ENCODE peak calls at places on chromosome 5, in eight cellular contexts. W is astrocyte of the cerebellum, B is neural progenitor cell, R is epithelial cell of esophagus, G is GM12865, K is skeletal muscle cell, V is HFF-Myc, H is ovary. F is an unnamed sample.

GRCh38 chr5:34598177-34598794 is 57.8 kb upstream of the RAI14 start:
- DNase-seq in H (no peak), G (no peak), V (peak), R (peak), K (peak), W (peak), B (no peak), F (peak)

GRCh38 chr5:149188383-149188782 is 47.1 kb downstream of the ABLIM3 start:
- DNase-seq in R (peak), K (no peak), G (no peak), B (no peak), W (no peak), H (no peak), V (no peak), F (no peak)

GRCh38 chr5:37721447-37721871 is 118.4 kb downstream of the GDNF start:
- DNase-seq in R (no peak), H (no peak), V (no peak), G (peak), W (no peak), B (no peak), K (peak), F (no peak)

GRCh38 chr5:82387041-82387818 is 109.1 kb upstream of the RPS23 start:
- DNase-seq in V (no peak), R (peak), G (no peak), K (no peak), B (no peak), W (no peak), H (no peak), F (peak)

GRCh38 chr5:76622973-76623596 is at the start of gene F2RL2:
- DNase-seq in H (no peak), R (peak), B (peak), G (no peak), K (peak), V (peak), W (no peak), F (no peak)

GRCh38 chr5:73764586-73764985 is 138.6 kb downstream of the ARHGEF28 start:
- DNase-seq in R (peak), K (peak), G (no peak), V (no peak), B (no peak), W (no peak), H (no peak), F (peak)

GRCh38 chr5:68478306-68479091 is 262.9 kb downstream of the PIK3R1 start:
- DNase-seq in G (no peak), R (no peak), H (no peak), W (no peak), B (no peak), K (no peak), V (no peak), F (peak)

GRCh38 chr5:14668247-14668646 is 3.7 kb downstream of the OTULIN start:
- DNase-seq in K (no peak), H (no peak), B (no peak), V (no peak), W (no peak), R (no peak), G (peak), F (no peak)

GRCh38 chr5:139273322-139273571 is 20.3 kb upstream of the MATR3 start:
- DNase-seq in B (peak), G (no peak), K (no peak), R (no peak), H (no peak), W (no peak), V (no peak), F (no peak)

GRCh38 chr5:170821257-170821800 is 37.8 kb downstream of the GABRP start:
- DNase-seq in G (no peak), R (no peak), H (no peak), V (no peak), W (no peak), K (no peak), B (no peak), F (no peak)

GRCh38 chr5:136011427-136012001 is 17.3 kb upstream of the TGFBI start:
- DNase-seq in W (no peak), B (no peak), K (peak), G (no peak), V (peak), R (peak), H (no peak), F (no peak)

GRCh38 chr5:172478256-172478655 is 23.9 kb upstream of the SH3PXD2B start:
- DNase-seq in W (no peak), K (no peak), V (no peak), R (no peak), G (no peak), B (no peak), H (no peak), F (no peak)

GRCh38 chr5:82205005-82205404 is 73.1 kb downstream of the RPS23 start:
- DNase-seq in W (no peak), R (peak), K (no peak), G (no peak), V (no peak), H (no peak), B (no peak), F (no peak)

GRCh38 chr5:14266686-14267085 is 123.5 kb downstream of the TRIO start:
- DNase-seq in K (no peak), B (no peak), V (no peak), R (no peak), H (no peak), G (no peak), W (no peak), F (no peak)

GRCh38 chr5:107966216-107966615 is 295.5 kb upstream of the EFNA5 start:
- DNase-seq in K (no peak), G (no peak), H (no peak), W (no peak), V (no peak), B (no peak), R (no peak), F (no peak)

GRCh38 chr5:23820764-23821471 is 313.5 kb downstream of the PRDM9 start:
- DNase-seq in W (no peak), H (no peak), V (no peak), K (no peak), G (peak), R (peak), B (peak), F (no peak)

GRCh38 chr5:61322738-61323429 is 9.2 kb upstream of the ZSWIM6 start:
- DNase-seq in G (no peak), B (no peak), V (no peak), W (no peak), H (no peak), K (no peak), R (peak), F (no peak)

GRCh38 chr5:9455826-9456434 is 89.9 kb downstream of the SEMA5A start:
- DNase-seq in G (no peak), H (no peak), B (peak), W (no peak), K (no peak), V (no peak), R (no peak), F (no peak)

GRCh38 chr5:125023673-125024072 is 277.2 kb upstream of the ZNF608 start:
- DNase-seq in B (no peak), H (no peak), K (no peak), G (no peak), V (no peak), R (peak), W (no peak), F (no peak)

GRCh38 chr5:10474521-10475075 is 32.9 kb downstream of the ROPN1L start:
- DNase-seq in G (no peak), K (no peak), H (no peak), W (peak), V (peak), B (no peak), R (no peak), F (no peak)

GRCh38 chr5:143106175-143106574 is 297.3 kb downstream of the NR3C1 start:
- DNase-seq in K (peak), R (peak), B (peak), G (no peak), H (peak), W (peak), V (peak), F (no peak)

GRCh38 chr5:57441557-57441956 is 41.1 kb downstream of the ACTBL2 start:
- DNase-seq in B (no peak), V (peak), R (peak), W (peak), H (peak), K (peak), G (no peak), F (peak)

GRCh38 chr5:81140461-81140860 is 92.7 kb upstream of the CKMT2 start:
- DNase-seq in W (no peak), B (no peak), K (no peak), V (no peak), R (no peak), H (no peak), G (no peak), F (no peak)

GRCh38 chr5:172607213-172607793 is 33.8 kb upstream of the NEURL1B start:
- DNase-seq in H (no peak), B (no peak), G (no peak), V (no peak), K (peak), R (peak), W (no peak), F (no peak)

GRCh38 chr5:132058646-132059042 is 1.8 kb upstream of the IL3 start:
- DNase-seq in G (no peak), V (no peak), W (no peak), K (no peak), B (no peak), R (no peak), H (no peak), F (no peak)

GRCh38 chr5:171692106-171692505 is 93.5 kb upstream of the SMIM23 start:
- DNase-seq in B (no peak), W (no peak), V (no peak), H (no peak), G (no peak), K (no peak), R (no peak), F (no peak)

GRCh38 chr5:128252794-128253193 is 169.2 kb downstream of the SLC12A2 start:
- DNase-seq in K (no peak), R (peak), B (no peak), G (no peak), H (no peak), V (no peak), W (no peak), F (no peak)

GRCh38 chr5:3336666-3337065 is 259.0 kb upstream of the IRX1 start:
- DNase-seq in V (no peak), H (no peak), W (no peak), R (no peak), K (no peak), B (no peak), G (no peak), F (no peak)

GRCh38 chr5:42876375-42876844 is 64.7 kb upstream of the SELENOP start:
- DNase-seq in R (no peak), K (no peak), G (no peak), W (no peak), H (no peak), B (no peak), V (no peak), F (no peak)

GRCh38 chr5:10559883-10560282 is 4.0 kb upstream of the ANKRD33B start:
- DNase-seq in H (no peak), K (no peak), B (no peak), V (no peak), W (no peak), R (no peak), G (no peak), F (no peak)

GRCh38 chr5:139650031-139650688 is 2.0 kb downstream of the CXXC5 start:
- DNase-seq in B (peak), R (no peak), V (no peak), W (no peak), G (peak), K (no peak), H (no peak), F (no peak)

GRCh38 chr5:60354322-60354721 is 345.6 kb downstream of the DEPDC1B start:
- DNase-seq in R (no peak), K (no peak), W (no peak), B (no peak), V (no peak), G (no peak), H (no peak), F (no peak)

GRCh38 chr5:113574417-113574816 is 60.9 kb downstream of the YTHDC2 start:
- DNase-seq in W (peak), V (peak), R (peak), H (no peak), K (peak), B (no peak), G (no peak), F (peak)

GRCh38 chr5:52989025-52989780 is at the start of gene ITGA2:
- DNase-seq in G (peak), H (peak), K (no peak), B (peak), W (no peak), R (peak), V (no peak), F (no peak)

GRCh38 chr5:52989781-52990530 is 804 bp downstream of the ITGA2 start:
- DNase-seq in K (no peak), R (peak), B (peak), H (peak), G (peak), W (no peak), V (no peak), F (no peak)

GRCh38 chr5:52988335-52989024 is 672 bp upstream of the ITGA2 start:
- DNase-seq in B (no peak), V (no peak), G (no peak), W (no peak), R (peak), K (no peak), H (no peak), F (no peak)

GRCh38 chr5:52987711-52988329 is 1.3 kb upstream of the ITGA2 start:
- DNase-seq in G (no peak), H (no peak), V (no peak), B (no peak), W (no peak), K (no peak), R (peak), F (no peak)

DNA sequence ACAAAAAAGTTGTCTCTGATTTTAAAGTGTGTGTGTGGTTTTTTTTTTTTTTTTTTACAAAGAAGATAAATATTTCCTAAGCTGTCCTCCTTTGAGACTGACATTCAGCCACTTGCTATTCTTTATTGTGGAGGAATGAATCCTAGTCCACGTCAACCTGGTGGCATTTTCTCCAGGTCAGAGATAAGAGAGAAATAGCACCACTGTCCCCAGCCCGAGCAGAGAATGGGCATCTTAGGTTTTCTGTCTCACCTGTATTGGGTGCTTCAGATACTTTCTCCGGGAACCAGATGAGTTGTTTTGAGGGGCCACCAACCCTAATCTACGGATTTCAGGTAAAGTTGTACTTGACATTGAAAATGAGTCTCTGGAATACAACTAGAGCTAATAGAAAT is 1.4 kb downstream of the ITGA2 start:
- DNase-seq in K (no peak), V (no peak), R (no peak), B (no peak), H (no peak), G (no peak), W (no peak), F (no peak)
- H3K4me3 ChIP-seq in K (peak), V (peak), R (peak), B (peak), H (no peak), G (no peak), W (peak), F (peak)

GRCh38 chr5:141320225-141321169 is at the start of gene TAF7:
- DNase-seq in B (peak), H (peak), K (peak), R (peak), W (peak), G (peak), V (peak), F (peak)

GRCh38 chr5:141326088-141326854 is 4.0 kb upstream of the PCDHGA1 start:
- DNase-seq in W (peak), B (peak), G (peak), H (peak), K (no peak), V (no peak), R (peak), F (no peak)

GRCh38 chr5:141319202-141319601 is 1.4 kb downstream of the TAF7 start:
- DNase-seq in W (no peak), K (no peak), H (no peak), B (no peak), G (no peak), R (no peak), V (no peak), F (no peak)

GRCh38 chr5:141319699-141320098 is 885 bp downstream of the TAF7 start:
- DNase-seq in G (no peak), W (no peak), V (no peak), R (no peak), H (no peak), K (no peak), B (no peak), F (no peak)

DNA sequence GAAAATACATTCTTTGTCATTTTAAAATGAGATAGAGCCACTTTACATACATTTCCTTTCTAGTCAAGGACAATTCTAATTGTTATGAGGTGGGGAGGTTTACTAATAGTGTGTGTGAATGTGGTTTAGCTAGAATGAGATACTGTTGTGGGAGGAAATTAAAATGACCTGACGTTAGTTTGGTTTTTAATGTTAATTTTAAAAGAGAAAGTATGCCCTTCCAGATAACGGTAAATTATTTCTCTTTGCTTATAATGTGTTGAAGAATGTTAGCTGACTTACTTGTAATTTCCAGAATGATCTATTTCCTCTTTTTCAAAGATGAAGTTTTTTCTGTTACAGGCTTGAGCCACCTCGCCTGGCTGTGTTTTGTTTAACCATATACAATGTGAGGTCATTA is 1.7 kb upstream of the TAF7 start:
- DNase-seq in G (no peak), V (no peak), H (no peak), B (no peak), K (no peak), R (no peak), W (no peak), F (no peak)
- H3K4me3 ChIP-seq in G (no peak), V (no peak), H (no peak), B (no peak), K (no peak), R (no peak), W (no peak), F (no peak)

DNA sequence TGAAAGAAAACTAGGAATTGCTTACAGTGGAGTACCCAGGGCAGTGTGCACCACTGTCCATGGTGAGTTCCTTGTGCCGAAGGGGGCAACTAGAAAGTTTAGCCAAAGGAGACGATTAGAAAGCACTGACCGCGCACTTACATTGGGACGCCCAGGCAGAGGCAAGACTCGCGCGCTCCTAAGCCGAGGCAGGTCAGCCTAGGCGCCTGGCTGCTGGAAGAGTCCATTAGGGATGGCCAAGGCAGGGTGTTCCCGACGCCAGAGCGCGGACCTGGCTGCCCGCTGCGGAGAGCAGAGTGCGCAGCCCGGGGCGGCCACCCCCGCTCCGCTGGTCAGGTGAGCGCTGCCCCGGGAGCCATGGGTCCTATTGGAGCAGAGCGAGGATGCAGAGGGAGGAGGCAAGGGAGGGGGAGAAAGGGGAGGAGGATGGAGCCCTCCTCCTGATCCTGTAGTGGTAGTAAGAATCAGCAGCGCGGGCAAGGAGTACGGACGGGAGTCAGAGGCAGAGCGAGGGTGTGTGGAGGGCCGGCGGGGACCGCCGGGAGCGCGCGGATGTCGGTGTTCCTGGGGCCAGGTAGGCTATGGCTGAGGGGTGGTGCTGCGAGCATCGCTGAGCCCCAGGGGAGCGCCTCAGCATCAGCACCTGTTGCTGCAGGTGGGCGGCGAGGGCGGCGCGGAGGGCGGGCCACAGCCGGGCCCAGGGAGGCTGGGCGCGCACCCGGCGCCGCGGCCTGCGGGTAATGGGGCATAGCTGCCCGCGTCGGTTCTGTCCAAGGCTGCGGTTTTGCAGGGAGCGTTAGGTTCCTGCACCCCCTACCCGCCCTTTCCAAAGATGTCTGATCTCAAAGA is at the start of gene ADGRV1:
- DNase-seq in H (peak), B (peak), W (peak), K (no peak), R (peak), G (no peak), V (no peak), F (no peak)
- H3K4me3 ChIP-seq in H (peak), B (peak), W (peak), K (peak), R (peak), G (peak), V (no peak), F (peak)

DNA sequence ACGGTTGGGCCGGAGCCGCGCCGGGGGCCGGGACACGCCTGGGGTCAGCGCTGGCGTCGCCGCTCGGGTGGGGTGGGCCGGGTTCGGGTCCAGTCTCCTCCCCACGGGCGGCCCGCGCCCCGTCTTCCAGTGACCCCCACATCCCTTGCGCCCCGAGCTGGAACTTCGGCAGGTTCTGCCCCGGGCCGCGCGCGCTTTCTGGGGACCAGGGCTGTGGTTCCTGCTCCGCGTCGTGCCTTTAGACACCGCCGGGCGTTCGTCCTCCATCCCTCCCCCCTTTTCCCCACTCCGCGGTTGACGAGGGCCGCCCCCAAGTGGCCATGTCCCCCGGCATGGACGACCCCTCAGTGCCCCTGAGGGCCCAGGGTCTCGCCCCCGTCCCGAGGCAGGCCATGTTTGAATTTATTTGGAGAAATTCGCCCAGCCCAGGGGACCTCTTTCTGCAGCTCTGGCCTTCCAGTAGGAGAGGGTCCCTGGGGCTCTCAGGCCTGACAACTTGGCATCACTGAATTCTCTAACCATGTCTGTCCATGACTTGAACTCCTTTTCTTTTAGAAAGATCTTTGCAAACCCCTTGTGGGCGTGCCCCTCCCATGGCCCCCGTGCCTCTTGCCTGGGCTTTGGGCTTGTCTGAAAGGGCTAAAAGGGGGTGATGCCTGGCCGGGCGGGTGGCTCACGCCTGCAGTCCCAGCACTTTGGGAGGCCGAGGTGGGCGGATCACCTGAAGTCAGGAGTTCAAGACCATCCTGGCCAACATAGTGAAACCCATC is 3.4 kb upstream of the SQSTM1 start:
- DNase-seq in G (no peak), K (no peak), B (peak), R (no peak), V (no peak), H (peak), W (no peak), F (no peak)
- H3K4me3 ChIP-seq in G (no peak), K (peak), B (peak), R (peak), V (no peak), H (peak), W (peak), F (peak)

DNA sequence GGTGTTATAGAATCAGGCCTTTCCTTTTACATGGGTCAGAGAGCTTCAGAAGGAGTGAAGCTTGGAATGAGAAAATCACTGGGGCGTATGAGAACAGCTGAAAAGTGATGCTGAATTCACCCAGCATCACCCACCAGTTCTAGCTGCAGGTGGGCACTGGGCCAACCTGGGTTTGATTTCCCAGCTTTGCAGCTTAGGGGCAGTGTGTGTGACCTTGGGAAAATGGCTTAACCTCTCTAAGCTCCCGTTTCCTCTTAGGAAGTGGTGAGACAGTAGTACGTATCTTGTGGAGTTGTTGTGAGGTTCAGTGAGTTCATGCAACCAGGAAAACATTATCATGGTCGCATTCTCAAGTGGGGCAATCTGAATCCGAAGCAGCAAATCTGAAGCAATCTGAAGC is 10.6 kb downstream of the PCDH12 start:
- DNase-seq in H (no peak), G (no peak), B (no peak), K (no peak), W (no peak), R (no peak), V (no peak), F (no peak)
- H3K4me3 ChIP-seq in H (no peak), G (no peak), B (no peak), K (no peak), W (no peak), R (no peak), V (no peak), F (no peak)